ENCODE peak calls at places on chromosomes 2 and 18, in four cellular contexts. G is IMR-90, Z is endothelial cell of umbilical vein, F is K562. Y is an unnamed sample. For H3K9me1, the result is how much of the 10 kb centered on the place peaks cover.

GRCh38 chr18:75124967-75125358 is 84.0 kb downstream of the PTGR3 start:
- DNase-seq in G (no peak), Z (no peak), F (no peak), Y (no peak)

GRCh38 chr2:187477041-187477440 is 29.0 kb upstream of the CALCRL start:
- DNase-seq in G (no peak), Z (no peak), F (no peak), Y (no peak)

GRCh38 chr2:8118940-8119781 is 562.7 kb upstream of the ID2 start:
- DNase-seq in G (no peak), Z (no peak), F (no peak), Y (no peak)

GRCh38 chr2:241857572-241858121 is 1.0 kb downstream of the PDCD1 start:
- DNase-seq in G (no peak), Z (no peak), F (no peak), Y (no peak)

GRCh38 chr2:235468978-235469694 is 24.7 kb upstream of the AGAP1 start:
- DNase-seq in G (peak), Z (no peak), F (peak), Y (no peak)

GRCh38 chr2:228731517-228731916 is 539.6 kb downstream of the PID1 start:
- DNase-seq in G (peak), Z (no peak), F (no peak), Y (peak)

GRCh38 chr2:191015229-191015628 is 1.3 kb upstream of the STAT1 start:
- DNase-seq in G (no peak), Z (no peak), F (no peak), Y (no peak)

GRCh38 chr2:174634130-174635014 is 36.8 kb upstream of the WIPF1 start:
- DNase-seq in G (peak), Z (peak), F (peak), Y (no peak)

GRCh38 chr2:195559431-195559914 is 97.6 kb upstream of the SLC39A10 start:
- DNase-seq in G (peak), Z (no peak), F (no peak), Y (no peak)

GRCh38 chr2:120710256-120710655 is 25.4 kb upstream of the GLI2 start:
- DNase-seq in G (peak), Z (no peak), F (no peak), Y (no peak)

GRCh38 chr2:52034706-52035105 is 1002.8 kb upstream of the NRXN1 start:
- DNase-seq in G (no peak), Z (no peak), F (no peak), Y (no peak)

GRCh38 chr18:69161383-69162028 is 239.2 kb upstream of the DOK6 start:
- DNase-seq in G (peak), Z (no peak), F (peak), Y (no peak)

GRCh38 chr2:13537771-13538349 is 821.1 kb downstream of the TRIB2 start:
- DNase-seq in G (no peak), Z (no peak), F (no peak), Y (no peak)

GRCh38 chr2:113230531-113230930 is 48.2 kb downstream of the PAX8 start:
- DNase-seq in G (no peak), Z (no peak), F (no peak), Y (no peak)

GRCh38 chr2:43464546-43464945 is 131.3 kb downstream of the THADA start:
- DNase-seq in G (peak), Z (no peak), F (no peak), Y (no peak)

GRCh38 chr2:100580474-100581264 is 17.9 kb downstream of the PDCL3 start:
- DNase-seq in G (no peak), Z (peak), F (no peak), Y (no peak)

GRCh38 chr2:171922230-171923022 is at the start of gene HAT1:
- DNase-seq in G (peak), Z (peak), F (peak), Y (peak)

GRCh38 chr2:238582159-238582558 is 155.4 kb downstream of the ASB1 start:
- DNase-seq in G (peak), Z (no peak), F (no peak), Y (no peak)

GRCh38 chr18:5646739-5647138 is 102.9 kb upstream of the EPB41L3 start:
- DNase-seq in G (no peak), Z (no peak), F (no peak), Y (no peak)

GRCh38 chr2:234334146-234334545 is 162.7 kb downstream of the ARL4C start:
- DNase-seq in G (no peak), Z (no peak), F (no peak), Y (peak)
- H3K9me1 ChIP-seq in G (under half), Z (under half), F (under half), Y (under half)

DNA sequence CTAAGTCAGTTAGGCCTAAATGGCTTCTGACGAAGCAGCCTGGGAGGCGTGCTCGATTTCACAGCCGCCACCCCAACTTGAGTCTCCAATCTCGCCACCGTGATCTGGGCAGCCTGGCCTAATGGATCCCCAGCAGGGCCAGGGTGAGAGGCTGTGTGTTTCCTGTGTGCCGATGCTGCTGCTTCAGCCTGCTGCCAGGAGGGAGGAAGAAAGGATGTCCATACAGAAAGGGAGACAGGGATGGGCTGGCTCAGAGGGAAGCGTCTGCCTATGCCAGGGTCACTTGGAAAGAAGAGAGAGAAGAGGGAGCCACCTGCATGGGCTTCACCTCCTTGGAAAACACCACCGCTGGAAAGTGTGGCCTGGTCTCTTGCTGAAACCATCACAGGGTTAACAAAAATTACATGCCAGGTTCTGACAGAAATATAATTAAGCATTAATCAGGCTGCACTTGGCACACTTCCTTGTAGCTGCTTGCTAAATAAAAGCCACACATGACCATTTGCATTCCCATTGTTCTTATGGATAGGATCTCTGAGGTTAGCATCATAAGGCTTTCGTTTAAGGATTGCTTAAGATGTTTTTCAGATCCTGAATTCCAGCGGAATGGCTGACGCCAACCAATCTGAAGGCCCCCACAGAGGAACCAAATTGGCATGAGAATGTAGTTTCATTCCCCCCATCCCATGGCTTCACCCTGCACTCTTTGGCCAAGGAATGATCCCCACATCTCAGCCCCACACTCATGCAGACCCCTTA is 108.8 kb upstream of the SLC1A4 start:
- DNase-seq in G (no peak), Z (no peak), F (no peak), Y (no peak)
- H2AFZ ChIP-seq in G (no peak), Z (no peak), F (no peak), Y (no peak)

GRCh38 chr2:110104025-110104771 is 11.4 kb downstream of the MALL start:
- DNase-seq in G (no peak), Z (no peak), F (no peak), Y (no peak)
- H3K27ac ChIP-seq in G (no peak), Z (peak), F (no peak), Y (peak)

GRCh38 chr2:2565671-2566070 is 234.6 kb upstream of the MYT1L start:
- DNase-seq in G (no peak), Z (no peak), F (no peak), Y (no peak)
- H3K9me1 ChIP-seq in G (under half), Z (under half), F (under half), Y (under half)

DNA sequence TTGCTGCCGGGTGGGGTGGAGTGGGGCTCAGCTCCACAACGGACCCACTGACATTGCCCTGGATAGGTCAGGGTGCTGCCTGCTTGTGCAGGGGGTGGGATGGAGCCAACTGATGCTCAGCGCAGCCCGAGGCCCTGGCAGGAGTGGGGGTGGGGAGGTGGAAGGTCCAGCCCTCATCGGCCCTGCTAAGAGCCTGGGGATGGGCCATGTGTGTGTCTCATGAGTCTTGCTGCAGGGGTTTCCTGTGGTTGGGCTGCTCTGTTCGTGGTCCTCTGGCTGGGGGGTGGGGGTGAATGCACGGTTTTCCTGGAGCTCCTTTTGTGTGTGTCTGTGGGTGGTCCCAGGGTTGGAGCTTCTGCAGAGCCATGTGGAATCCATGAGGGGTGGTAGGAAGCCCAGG is 39.4 kb upstream of the GALR1 start:
- DNase-seq in G (no peak), Z (no peak), F (no peak), Y (no peak)
- H2AFZ ChIP-seq in G (no peak), Z (no peak), F (no peak), Y (no peak)

GRCh38 chr18:48390641-48391040 is 18.5 kb downstream of the ZBTB7C start:
- DNase-seq in G (no peak), Z (no peak), F (no peak), Y (no peak)

GRCh38 chr18:48393170-48393569 is 16.0 kb downstream of the ZBTB7C start:
- DNase-seq in G (no peak), Z (no peak), F (no peak), Y (no peak)

GRCh38 chr18:48393776-48394175 is 15.4 kb downstream of the ZBTB7C start:
- DNase-seq in G (no peak), Z (no peak), F (no peak), Y (no peak)

GRCh38 chr18:48392266-48392665 is 16.9 kb downstream of the ZBTB7C start:
- DNase-seq in G (no peak), Z (no peak), F (no peak), Y (no peak)

DNA sequence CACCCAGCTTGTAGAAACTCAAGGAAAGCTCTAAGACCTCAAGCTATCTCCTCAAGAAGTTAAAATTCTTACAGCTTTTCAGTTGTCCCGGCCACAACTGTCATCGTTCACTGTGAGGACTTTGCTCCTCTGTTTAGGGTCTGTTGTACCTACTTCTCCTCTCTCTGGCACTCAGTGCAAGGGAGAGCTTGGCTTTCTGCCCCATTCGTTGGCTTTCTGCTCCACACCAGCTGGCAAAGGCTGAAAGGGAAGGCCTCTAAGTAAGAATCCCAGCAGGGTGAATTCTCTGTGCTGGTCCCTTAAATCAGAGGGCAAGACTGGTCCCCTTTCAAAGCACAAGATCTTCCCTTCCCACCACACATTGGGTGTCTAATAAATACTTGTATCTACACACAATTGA is 17.3 kb downstream of the ZBTB7C start:
- DNase-seq in G (no peak), Z (no peak), F (no peak), Y (no peak)
- H3K27ac ChIP-seq in G (no peak), Z (no peak), F (no peak), Y (no peak)